ENCODE peak calls at places on chromosomes 7 and 10, in six cellular contexts. X, E, F, C, P and R are unnamed samples. For H3K4me1 and H3K36me3, the result is how much of the 10 kb centered on the place peaks cover.

GRCh38 chr10:123402656-123403055 is 248.5 kb downstream of the BUB3 start:
- DNase-seq in X (no peak), E (no peak), F (no peak), C (no peak), P (no peak), R (peak)

GRCh38 chr10:32269343-32270100 is 77.4 kb downstream of the EPC1 start:
- DNase-seq in X (no peak), E (no peak), F (no peak), C (no peak), P (no peak), R (no peak)

GRCh38 chr10:29715296-29715695 is 80.5 kb upstream of the SVIL start:
- DNase-seq in X (no peak), E (no peak), F (no peak), C (no peak), P (no peak), R (no peak)

GRCh38 chr10:31635415-31636065 is 293.1 kb downstream of the ARHGAP12 start:
- DNase-seq in X (peak), E (no peak), F (no peak), C (no peak), P (no peak), R (no peak)

GRCh38 chr7:16657656-16658279 is 11.8 kb downstream of the BZW2 start:
- DNase-seq in X (peak), E (peak), F (no peak), C (peak), P (no peak), R (no peak)

GRCh38 chr7:139682136-139683013 is 95.4 kb downstream of the HIPK2 start:
- DNase-seq in X (peak), E (no peak), F (no peak), C (no peak), P (no peak), R (no peak)

GRCh38 chr7:86793129-86793528 is 149.4 kb downstream of the GRM3 start:
- DNase-seq in X (no peak), E (no peak), F (no peak), C (no peak), P (no peak), R (no peak)

GRCh38 chr7:29397398-29397797 is 166.2 kb upstream of the PRR15 start:
- DNase-seq in X (no peak), E (no peak), F (no peak), C (no peak), P (no peak), R (no peak)

GRCh38 chr10:4663162-4663992 is 162.6 kb upstream of the AKR1E2 start:
- DNase-seq in X (peak), E (peak), F (no peak), C (peak), P (peak), R (no peak)

GRCh38 chr10:48632166-48632565 is 27.3 kb upstream of the ARHGAP22 start:
- DNase-seq in X (no peak), E (no peak), F (no peak), C (no peak), P (no peak), R (no peak)

GRCh38 chr7:80491462-80491861 is 20.4 kb downstream of the GNAT3 start:
- DNase-seq in X (no peak), E (no peak), F (no peak), C (no peak), P (no peak), R (no peak)

GRCh38 chr7:39958038-39958437 is 8.0 kb downstream of the CDK13 start:
- DNase-seq in X (no peak), E (no peak), F (no peak), C (no peak), P (no peak), R (no peak)

GRCh38 chr7:8433477-8434289 is at the start of gene NXPH1:
- DNase-seq in X (no peak), E (peak), F (no peak), C (no peak), P (no peak), R (no peak)

GRCh38 chr7:105267244-105267643 is 121.5 kb downstream of the SRPK2 start:
- DNase-seq in X (peak), E (no peak), F (no peak), C (no peak), P (no peak), R (no peak)

GRCh38 chr7:128962837-128963236 is 25.1 kb downstream of the IRF5 start:
- DNase-seq in X (no peak), E (no peak), F (no peak), C (no peak), P (no peak), R (no peak)

GRCh38 chr10:103197177-103197576 is 4.1 kb upstream of the NT5C2 start:
- DNase-seq in X (peak), E (no peak), F (peak), C (peak), P (peak), R (peak)

GRCh38 chr7:29987821-29988317 is 1.7 kb downstream of the SCRN1 start:
- DNase-seq in X (peak), E (peak), F (no peak), C (no peak), P (no peak), R (no peak)

GRCh38 chr7:64504581-64505120 is 58.2 kb downstream of the ZNF680 start:
- DNase-seq in X (no peak), E (no peak), F (no peak), C (no peak), P (no peak), R (no peak)

GRCh38 chr7:157267516-157267915 is 69.3 kb upstream of the DNAJB6 start:
- DNase-seq in X (no peak), E (no peak), F (no peak), C (no peak), P (no peak), R (peak)

GRCh38 chr10:43814611-43815010 is 165.9 kb upstream of the ZNF32 start:
- DNase-seq in X (peak), E (no peak), F (no peak), C (no peak), P (no peak), R (no peak)

GRCh38 chr10:83988435-83988834 is 150.9 kb upstream of the GHITM start:
- DNase-seq in X (no peak), E (no peak), F (no peak), C (no peak), P (no peak), R (no peak)

GRCh38 chr10:83995932-83996331 is 143.4 kb upstream of the GHITM start:
- DNase-seq in X (no peak), E (no peak), F (no peak), C (no peak), P (no peak), R (no peak)

GRCh38 chr10:83994351-83994750 is 145.0 kb upstream of the GHITM start:
- DNase-seq in X (no peak), E (no peak), F (no peak), C (no peak), P (no peak), R (no peak)

GRCh38 chr10:83990126-83990525 is 149.2 kb upstream of the GHITM start:
- DNase-seq in X (no peak), E (no peak), F (no peak), C (no peak), P (no peak), R (no peak)

DNA sequence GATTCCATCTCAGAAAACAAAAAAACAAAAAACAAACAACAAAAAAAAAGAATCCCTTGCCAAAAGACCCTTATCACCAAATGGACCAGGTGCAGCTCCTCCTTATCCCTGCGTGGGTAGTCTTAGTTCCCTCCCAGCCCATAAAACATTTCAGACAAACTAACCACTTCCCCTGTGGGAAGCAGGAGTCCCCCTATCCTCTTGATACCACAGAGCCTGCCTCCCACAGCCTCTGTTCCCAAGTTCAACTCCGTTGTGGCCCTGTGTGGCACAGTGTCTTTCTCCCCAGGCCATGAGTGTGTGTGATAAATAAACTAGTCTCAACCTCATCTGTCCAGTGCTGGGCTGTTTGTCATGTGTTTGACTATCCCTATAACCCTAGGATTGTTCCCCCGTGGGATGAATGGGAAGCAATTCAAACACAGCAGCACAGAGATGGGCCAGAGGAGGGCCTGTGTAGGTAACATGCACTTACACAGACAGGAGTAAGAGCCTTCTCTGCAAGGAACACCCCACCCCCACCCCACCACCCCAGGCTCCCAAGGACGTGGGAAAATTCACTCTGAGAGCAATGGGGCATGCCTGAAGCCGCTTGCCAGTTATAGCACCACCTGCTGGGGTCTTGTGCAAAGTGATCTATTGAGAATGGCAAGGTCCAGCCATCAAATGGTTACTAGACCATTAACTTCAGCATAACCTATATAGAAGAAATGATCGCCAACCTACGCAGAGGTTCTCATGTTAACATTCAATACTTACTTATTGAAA is 147.1 kb upstream of the GHITM start:
- DNase-seq in X (no peak), E (peak), F (no peak), C (no peak), P (no peak), R (peak)
- TF ChIP-seq CTCF in X (peak), E (peak), F (no peak), C (no peak), P (no peak), R (no peak)

DNA sequence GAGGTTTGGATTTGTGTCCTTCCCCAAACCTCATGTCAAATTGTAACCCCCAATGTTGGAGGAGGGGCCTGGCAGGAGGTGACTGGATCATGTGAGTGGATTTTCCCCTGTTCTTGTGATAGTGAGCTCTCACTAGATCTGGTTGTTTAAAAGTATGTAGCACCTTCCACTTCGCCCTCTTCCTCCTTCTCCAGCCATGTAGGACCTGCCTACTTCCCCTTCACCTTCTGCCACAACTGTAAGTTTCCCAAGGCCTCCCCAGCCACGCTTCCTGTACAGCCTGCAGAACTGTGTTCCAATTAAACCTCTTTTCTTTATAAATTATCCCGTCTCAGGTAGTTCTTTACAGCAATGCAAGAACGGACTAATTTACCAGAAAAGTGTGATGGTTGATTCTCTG is 113.8 kb downstream of the FAM107B start:
- DNase-seq in X (no peak), E (no peak), F (no peak), C (no peak), P (no peak), R (no peak)
- H3K4me1 ChIP-seq in X (under half), E (under half), F (under half), C (under half), P (under half), R (under half)

GRCh38 chr7:134400859-134401258 is 58.0 kb downstream of the AKR1B1 start:
- DNase-seq in X (no peak), E (no peak), F (no peak), C (no peak), P (no peak), R (no peak)

GRCh38 chr7:134403062-134403461 is 55.8 kb downstream of the AKR1B1 start:
- DNase-seq in X (no peak), E (no peak), F (no peak), C (no peak), P (no peak), R (no peak)

GRCh38 chr7:134406431-134406830 is 52.5 kb downstream of the AKR1B1 start:
- DNase-seq in X (no peak), E (no peak), F (no peak), C (no peak), P (no peak), R (no peak)

GRCh38 chr7:134405299-134405698 is 53.6 kb downstream of the AKR1B1 start:
- DNase-seq in X (no peak), E (no peak), F (no peak), C (no peak), P (no peak), R (no peak)
- H3K36me3 ChIP-seq in X (under half), E (under half), F (under half), C (under half), P (under half), R (under half)

GRCh38 chr7:100864263-100864845 is 2.8 kb upstream of the TRIP6 start:
- DNase-seq in X (no peak), E (no peak), F (no peak), C (peak), P (no peak), R (no peak)

GRCh38 chr7:100865971-100866720 is 1.0 kb upstream of the TRIP6 start:
- DNase-seq in X (no peak), E (no peak), F (peak), C (peak), P (peak), R (peak)

GRCh38 chr7:100866721-100867039 is 507 bp upstream of the TRIP6 start:
- DNase-seq in X (no peak), E (no peak), F (no peak), C (peak), P (no peak), R (no peak)

GRCh38 chr7:100867040-100867795 is at the start of gene TRIP6:
- DNase-seq in X (peak), E (peak), F (peak), C (peak), P (peak), R (peak)

DNA sequence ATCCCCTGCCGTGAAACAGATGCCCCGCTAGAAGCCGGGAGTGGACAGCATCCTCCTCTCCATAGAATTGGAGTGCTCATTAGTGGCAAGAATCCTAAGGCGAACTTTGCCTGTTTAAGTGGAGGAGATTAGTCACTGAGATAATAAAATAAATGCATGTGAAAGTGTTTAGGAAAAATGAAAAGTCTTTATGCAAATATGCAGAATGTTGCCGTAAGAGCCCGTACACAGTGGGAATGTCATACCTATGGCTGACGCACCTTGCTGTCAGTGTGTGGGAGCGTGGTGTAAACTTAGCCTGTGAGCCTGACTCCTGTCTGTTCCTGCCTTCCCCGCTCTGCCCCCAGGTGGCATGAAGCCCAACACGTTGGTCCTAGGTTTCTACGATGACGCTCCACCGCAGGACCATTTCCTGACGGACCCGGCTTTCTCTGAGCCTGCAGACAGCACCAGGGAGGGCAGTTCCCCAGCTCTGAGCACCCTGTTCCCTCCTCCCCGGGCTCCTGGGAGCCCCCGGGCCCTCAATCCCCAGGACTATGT is 1.7 kb upstream of the TRIP6 start:
- DNase-seq in X (peak), E (no peak), F (no peak), C (no peak), P (no peak), R (no peak)
- TF ChIP-seq CTCF in X (no peak), E (no peak), F (no peak), C (no peak), P (no peak), R (no peak)